ENCODE peak calls at places on chromosomes 3 and 15, in six cellular contexts. One of them, this sample, is unnamed.

GRCh38 chr3:114756506-114757279 is 390.4 kb downstream of the ZBTB20 start:
- DNase-seq in activated B cell treated with CpG ODN at 0.5 μM for 24 hours: no peak
- DNase-seq in right lobe of liver: no peak
- DNase-seq in spleen: no peak
- DNase-seq in neural progenitor cell: no peak
- DNase-seq in fibroblast of pulmonary artery: peak; percentile 43
- DNase-seq in this sample: no peak

GRCh38 chr15:38224486-38224885 is 28.1 kb upstream of the SPRED1 start:
- DNase-seq in activated B cell treated with CpG ODN at 0.5 μM for 24 hours: no peak
- DNase-seq in right lobe of liver: no peak
- DNase-seq in spleen: no peak
- DNase-seq in neural progenitor cell: no peak
- DNase-seq in fibroblast of pulmonary artery: no peak
- DNase-seq in this sample: no peak

GRCh38 chr15:31082771-31083393 is 18.6 kb downstream of the TRPM1 start:
- DNase-seq in activated B cell treated with CpG ODN at 0.5 μM for 24 hours: no peak
- DNase-seq in right lobe of liver: no peak
- DNase-seq in spleen: no peak
- DNase-seq in neural progenitor cell: no peak
- DNase-seq in fibroblast of pulmonary artery: no peak
- DNase-seq in this sample: no peak

GRCh38 chr3:39849992-39850706 is 40.7 kb downstream of the MYRIP start:
- DNase-seq in activated B cell treated with CpG ODN at 0.5 μM for 24 hours: no peak
- DNase-seq in right lobe of liver: no peak
- DNase-seq in spleen: no peak
- DNase-seq in neural progenitor cell: no peak
- DNase-seq in fibroblast of pulmonary artery: no peak
- DNase-seq in this sample: no peak

GRCh38 chr3:86865506-86865905 is 125.4 kb downstream of the VGLL3 start:
- DNase-seq in activated B cell treated with CpG ODN at 0.5 μM for 24 hours: no peak
- DNase-seq in right lobe of liver: no peak
- DNase-seq in spleen: no peak
- DNase-seq in neural progenitor cell: no peak
- DNase-seq in fibroblast of pulmonary artery: peak; percentile 15
- DNase-seq in this sample: no peak

GRCh38 chr3:172023915-172024314 is 15.5 kb upstream of the FNDC3B start:
- DNase-seq in activated B cell treated with CpG ODN at 0.5 μM for 24 hours: no peak
- DNase-seq in right lobe of liver: no peak
- DNase-seq in spleen: no peak
- DNase-seq in neural progenitor cell: no peak
- DNase-seq in fibroblast of pulmonary artery: no peak
- DNase-seq in this sample: no peak

GRCh38 chr3:54628888-54629368 is 298.9 kb downstream of the LRTM1 start:
- DNase-seq in activated B cell treated with CpG ODN at 0.5 μM for 24 hours: no peak
- DNase-seq in right lobe of liver: no peak
- DNase-seq in spleen: no peak
- DNase-seq in neural progenitor cell: no peak
- DNase-seq in fibroblast of pulmonary artery: no peak
- DNase-seq in this sample: no peak

GRCh38 chr3:51378075-51378474 is 7.0 kb upstream of the MANF start:
- DNase-seq in activated B cell treated with CpG ODN at 0.5 μM for 24 hours: no peak
- DNase-seq in right lobe of liver: no peak
- DNase-seq in spleen: peak; percentile 18
- DNase-seq in neural progenitor cell: no peak
- DNase-seq in fibroblast of pulmonary artery: no peak
- DNase-seq in this sample: no peak

GRCh38 chr3:155805802-155806618 is at the start of gene C3orf33:
- DNase-seq in activated B cell treated with CpG ODN at 0.5 μM for 24 hours: peak; percentile 75
- DNase-seq in right lobe of liver: peak; percentile 82
- DNase-seq in spleen: peak; percentile 96
- DNase-seq in neural progenitor cell: peak; percentile 86
- DNase-seq in fibroblast of pulmonary artery: peak; percentile 48
- DNase-seq in this sample: peak; percentile 66

GRCh38 chr15:39931615-39932014 is 2.3 kb upstream of the EIF2AK4 start:
- DNase-seq in activated B cell treated with CpG ODN at 0.5 μM for 24 hours: no peak
- DNase-seq in right lobe of liver: no peak
- DNase-seq in spleen: no peak
- DNase-seq in neural progenitor cell: no peak
- DNase-seq in fibroblast of pulmonary artery: peak; percentile 40
- DNase-seq in this sample: no peak
- TF ChIP-seq CTCF in activated B cell treated with CpG ODN at 0.5 μM for 24 hours: no peak
- TF ChIP-seq CTCF in right lobe of liver: no peak
- TF ChIP-seq CTCF in spleen: no peak
- TF ChIP-seq CTCF in neural progenitor cell: no peak
- TF ChIP-seq CTCF in fibroblast of pulmonary artery: peak; percentile 31
- TF ChIP-seq CTCF in this sample: no peak

GRCh38 chr3:58568572-58569286 is 8.5 kb downstream of the FAM107A start:
- DNase-seq in activated B cell treated with CpG ODN at 0.5 μM for 24 hours: peak; percentile 61
- DNase-seq in right lobe of liver: peak; percentile 69
- DNase-seq in spleen: peak; percentile 90
- DNase-seq in neural progenitor cell: peak; percentile 71
- DNase-seq in fibroblast of pulmonary artery: peak; percentile 82
- DNase-seq in this sample: peak; percentile 93
- TF ChIP-seq CTCF in activated B cell treated with CpG ODN at 0.5 μM for 24 hours: no peak
- TF ChIP-seq CTCF in right lobe of liver: peak; percentile 94
- TF ChIP-seq CTCF in spleen: peak; percentile 89
- TF ChIP-seq CTCF in neural progenitor cell: peak; percentile 92
- TF ChIP-seq CTCF in fibroblast of pulmonary artery: peak; percentile 89
- TF ChIP-seq CTCF in this sample: peak; percentile 95

DNA sequence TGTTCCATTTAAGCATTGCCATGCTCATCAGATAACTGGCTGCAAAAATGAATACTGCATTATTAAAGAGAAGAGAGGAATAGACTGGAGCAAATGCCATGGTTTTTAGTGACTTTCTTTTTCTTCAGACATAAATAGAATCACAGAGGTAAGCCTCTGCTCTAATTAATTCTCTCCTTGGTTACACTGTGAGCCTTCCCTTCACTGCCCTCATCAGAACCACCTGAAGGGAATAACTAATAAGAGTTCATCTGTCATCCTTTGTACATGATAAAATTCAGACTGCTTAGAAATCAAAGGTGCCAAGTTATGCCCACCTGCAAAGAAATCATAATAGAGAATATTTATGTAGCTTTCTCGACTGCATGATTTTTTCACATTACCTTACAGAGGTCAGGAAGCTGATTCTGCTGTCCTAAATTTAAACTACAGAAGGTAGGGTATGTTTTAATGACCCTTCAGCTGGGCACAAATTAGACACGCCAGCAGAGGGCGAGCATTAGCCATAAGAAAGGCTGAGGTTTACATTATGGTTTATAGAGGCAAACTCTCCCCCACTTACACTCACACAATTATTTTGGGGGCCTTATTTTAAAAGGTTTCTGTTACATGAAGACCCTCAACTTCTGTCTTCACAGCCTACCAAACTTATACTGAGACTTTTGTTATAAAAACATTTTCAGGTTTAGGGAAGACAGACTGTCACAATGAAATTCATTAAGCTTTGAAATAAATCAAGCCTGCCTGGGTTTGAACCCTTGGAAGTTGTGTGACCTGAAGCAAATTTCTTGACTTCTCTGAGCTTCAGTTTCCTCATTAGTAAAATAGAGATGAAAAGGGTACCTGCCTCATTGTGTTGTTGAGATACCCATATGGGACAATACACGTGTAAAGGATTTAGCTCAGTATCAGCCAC is 15.3 kb upstream of the UNC13C start:
- DNase-seq in activated B cell treated with CpG ODN at 0.5 μM for 24 hours: no peak
- DNase-seq in right lobe of liver: no peak
- DNase-seq in spleen: no peak
- DNase-seq in neural progenitor cell: peak; percentile 33
- DNase-seq in fibroblast of pulmonary artery: peak; percentile 37
- DNase-seq in this sample: peak; percentile 47
- TF ChIP-seq CTCF in activated B cell treated with CpG ODN at 0.5 μM for 24 hours: no peak
- TF ChIP-seq CTCF in right lobe of liver: peak; percentile 62
- TF ChIP-seq CTCF in spleen: peak; percentile 35
- TF ChIP-seq CTCF in neural progenitor cell: peak; percentile 61
- TF ChIP-seq CTCF in fibroblast of pulmonary artery: peak; percentile 58
- TF ChIP-seq CTCF in this sample: peak; percentile 82

GRCh38 chr15:74835312-74835823 is 7.6 kb downstream of the ULK3 start:
- DNase-seq in activated B cell treated with CpG ODN at 0.5 μM for 24 hours: peak; percentile 47
- DNase-seq in right lobe of liver: peak; percentile 72
- DNase-seq in spleen: no peak
- DNase-seq in neural progenitor cell: peak; percentile 75
- DNase-seq in fibroblast of pulmonary artery: peak; percentile 57
- DNase-seq in this sample: peak; percentile 61
- TF ChIP-seq CTCF in activated B cell treated with CpG ODN at 0.5 μM for 24 hours: no peak
- TF ChIP-seq CTCF in right lobe of liver: peak; percentile 81
- TF ChIP-seq CTCF in spleen: peak; percentile 75
- TF ChIP-seq CTCF in neural progenitor cell: peak; percentile 90
- TF ChIP-seq CTCF in fibroblast of pulmonary artery: peak; percentile 88
- TF ChIP-seq CTCF in this sample: peak; percentile 75

GRCh38 chr15:52113708-52114107 is 1.1 kb upstream of the BCL2L10 start:
- DNase-seq in activated B cell treated with CpG ODN at 0.5 μM for 24 hours: no peak
- DNase-seq in right lobe of liver: no peak
- DNase-seq in spleen: no peak
- DNase-seq in neural progenitor cell: no peak
- DNase-seq in fibroblast of pulmonary artery: no peak
- DNase-seq in this sample: no peak

GRCh38 chr15:52111517-52112202 is 915 bp downstream of the BCL2L10 start:
- DNase-seq in activated B cell treated with CpG ODN at 0.5 μM for 24 hours: no peak
- DNase-seq in right lobe of liver: no peak
- DNase-seq in spleen: no peak
- DNase-seq in neural progenitor cell: no peak
- DNase-seq in fibroblast of pulmonary artery: no peak
- DNase-seq in this sample: no peak

GRCh38 chr15:52114256-52114655 is 1.7 kb upstream of the BCL2L10 start:
- DNase-seq in activated B cell treated with CpG ODN at 0.5 μM for 24 hours: no peak
- DNase-seq in right lobe of liver: no peak
- DNase-seq in spleen: no peak
- DNase-seq in neural progenitor cell: no peak
- DNase-seq in fibroblast of pulmonary artery: no peak
- DNase-seq in this sample: no peak

GRCh38 chr15:52113246-52113645 is 671 bp upstream of the BCL2L10 start:
- DNase-seq in activated B cell treated with CpG ODN at 0.5 μM for 24 hours: no peak
- DNase-seq in right lobe of liver: no peak
- DNase-seq in spleen: no peak
- DNase-seq in neural progenitor cell: no peak
- DNase-seq in fibroblast of pulmonary artery: no peak
- DNase-seq in this sample: no peak

DNA sequence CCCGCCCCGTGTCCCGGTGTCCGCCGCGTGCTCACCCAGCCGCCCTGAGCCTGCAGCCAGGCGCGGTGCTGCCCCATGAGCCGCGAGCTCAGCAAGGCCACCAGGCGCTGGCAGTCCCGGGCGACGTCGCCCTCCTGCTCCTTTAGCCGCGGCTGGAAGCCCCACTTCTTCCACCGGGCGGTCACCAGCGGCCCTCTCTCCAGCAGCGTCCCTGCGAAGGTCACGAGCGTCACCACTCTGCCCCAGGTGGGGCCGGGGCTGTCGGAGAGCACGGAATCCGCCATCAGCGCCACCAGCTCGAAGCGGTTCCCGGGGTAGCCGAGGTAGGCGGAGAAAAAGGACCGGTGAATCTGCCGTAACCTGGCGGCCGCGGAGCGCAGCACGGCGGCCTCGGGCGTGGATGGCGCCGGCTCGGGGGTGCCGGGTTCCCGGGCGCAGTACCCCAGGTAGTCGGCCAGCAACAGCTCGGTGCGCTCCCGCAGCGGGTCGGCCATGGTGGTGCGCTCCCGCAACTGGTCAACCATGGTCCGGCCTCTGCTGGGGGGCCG is 298 bp downstream of the BCL2L10 start:
- DNase-seq in activated B cell treated with CpG ODN at 0.5 μM for 24 hours: peak; percentile 39
- DNase-seq in right lobe of liver: peak; percentile 66
- DNase-seq in spleen: peak; percentile 81
- DNase-seq in neural progenitor cell: no peak
- DNase-seq in fibroblast of pulmonary artery: no peak
- DNase-seq in this sample: no peak
- TF ChIP-seq CTCF in activated B cell treated with CpG ODN at 0.5 μM for 24 hours: no peak
- TF ChIP-seq CTCF in right lobe of liver: no peak
- TF ChIP-seq CTCF in spleen: no peak
- TF ChIP-seq CTCF in neural progenitor cell: no peak
- TF ChIP-seq CTCF in fibroblast of pulmonary artery: no peak
- TF ChIP-seq CTCF in this sample: no peak

GRCh38 chr3:62233065-62233464 is 140.3 kb downstream of the FEZF2 start:
- DNase-seq in activated B cell treated with CpG ODN at 0.5 μM for 24 hours: no peak
- DNase-seq in right lobe of liver: no peak
- DNase-seq in spleen: no peak
- DNase-seq in neural progenitor cell: peak; percentile 34
- DNase-seq in fibroblast of pulmonary artery: no peak
- DNase-seq in this sample: no peak
- TF ChIP-seq CTCF in activated B cell treated with CpG ODN at 0.5 μM for 24 hours: no peak
- TF ChIP-seq CTCF in right lobe of liver: no peak
- TF ChIP-seq CTCF in spleen: no peak
- TF ChIP-seq CTCF in neural progenitor cell: peak; percentile 44
- TF ChIP-seq CTCF in fibroblast of pulmonary artery: no peak
- TF ChIP-seq CTCF in this sample: no peak

DNA sequence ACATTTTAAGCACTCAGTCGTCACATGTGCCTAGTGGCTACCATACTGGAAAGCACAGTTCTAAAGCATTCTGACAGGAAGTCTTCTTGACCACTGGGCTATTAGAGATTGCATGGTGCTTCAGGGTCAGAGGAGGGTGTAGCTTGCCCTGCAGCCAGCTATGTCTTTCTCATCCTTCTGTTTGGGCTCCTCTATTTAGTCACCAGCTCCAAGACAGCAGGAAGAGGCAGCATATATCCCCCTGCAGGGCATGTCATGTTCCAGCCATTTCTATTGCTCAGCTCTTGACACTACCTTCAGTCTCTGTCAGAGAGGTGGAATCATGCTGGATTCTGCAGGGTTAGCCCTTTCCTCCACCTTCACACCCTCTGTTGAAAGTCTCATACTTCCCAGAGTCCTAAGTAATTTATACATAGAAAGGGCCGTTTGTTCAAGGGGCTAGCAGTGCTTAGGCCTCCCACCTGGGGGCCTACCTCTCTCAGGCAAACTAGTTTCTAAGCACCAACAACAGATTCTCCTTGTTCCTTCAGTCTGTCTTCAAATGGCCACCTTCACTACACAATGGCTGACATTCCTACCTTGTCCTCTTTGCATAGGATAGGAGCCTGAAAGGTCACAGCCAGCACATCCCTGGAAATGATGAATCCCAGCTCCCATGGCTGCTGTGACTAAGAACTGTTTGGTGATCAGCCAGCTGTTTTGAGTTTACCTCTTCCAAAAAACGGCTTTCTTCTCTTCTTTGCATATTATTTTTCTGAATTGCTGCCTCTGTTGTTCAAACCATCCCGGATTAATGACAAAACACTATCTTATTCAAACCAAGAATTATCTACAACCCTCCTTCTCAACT is 115.7 kb upstream of the BFSP2 start:
- DNase-seq in activated B cell treated with CpG ODN at 0.5 μM for 24 hours: no peak
- DNase-seq in right lobe of liver: no peak
- DNase-seq in spleen: no peak
- DNase-seq in neural progenitor cell: peak; percentile 59
- DNase-seq in fibroblast of pulmonary artery: no peak
- DNase-seq in this sample: no peak
- TF ChIP-seq CTCF in activated B cell treated with CpG ODN at 0.5 μM for 24 hours: no peak
- TF ChIP-seq CTCF in right lobe of liver: no peak
- TF ChIP-seq CTCF in spleen: no peak
- TF ChIP-seq CTCF in neural progenitor cell: peak; percentile 41
- TF ChIP-seq CTCF in fibroblast of pulmonary artery: no peak
- TF ChIP-seq CTCF in this sample: no peak

GRCh38 chr3:169619793-169620192 is 43.7 kb downstream of the MECOM start:
- DNase-seq in activated B cell treated with CpG ODN at 0.5 μM for 24 hours: no peak
- DNase-seq in right lobe of liver: no peak
- DNase-seq in spleen: no peak
- DNase-seq in neural progenitor cell: no peak
- DNase-seq in fibroblast of pulmonary artery: no peak
- DNase-seq in this sample: no peak
- TF ChIP-seq CTCF in activated B cell treated with CpG ODN at 0.5 μM for 24 hours: no peak
- TF ChIP-seq CTCF in right lobe of liver: no peak
- TF ChIP-seq CTCF in spleen: no peak
- TF ChIP-seq CTCF in neural progenitor cell: peak; percentile 24
- TF ChIP-seq CTCF in fibroblast of pulmonary artery: no peak
- TF ChIP-seq CTCF in this sample: no peak